ENCODE peak calls at places on chromosomes 12 and 14, in nine cellular contexts. One of them, this sample, is unnamed.

GRCh38 chr14:49464885-49465284 is 121.3 kb downstream of the RPS29 start:
- DNase-seq in non-pigmented ciliary epithelial cell: no peak
- DNase-seq in left lung: no peak
- DNase-seq in NCI-H1436: no peak
- DNase-seq in germinal center: no peak
- DNase-seq in A549: peak; percentile 20
- DNase-seq in NCI-H2171: no peak
- DNase-seq in astrocyte of the spinal cord: no peak
- DNase-seq in heart right ventricle: no peak
- DNase-seq in this sample: no peak

GRCh38 chr12:120314220-120314619 is 12.1 kb downstream of the SIRT4 start:
- DNase-seq in germinal center: no peak
- DNase-seq in astrocyte of the spinal cord: no peak
- DNase-seq in NCI-H1436: no peak
- DNase-seq in heart right ventricle: no peak
- DNase-seq in left lung: no peak
- DNase-seq in non-pigmented ciliary epithelial cell: no peak
- DNase-seq in NCI-H2171: no peak
- DNase-seq in A549: peak; percentile 51
- DNase-seq in this sample: no peak

GRCh38 chr14:81727243-81727642 is 193.6 kb upstream of the SEL1L start:
- DNase-seq in astrocyte of the spinal cord: peak; percentile 16
- DNase-seq in heart right ventricle: no peak
- DNase-seq in non-pigmented ciliary epithelial cell: no peak
- DNase-seq in NCI-H1436: no peak
- DNase-seq in A549: no peak
- DNase-seq in NCI-H2171: peak; percentile 32
- DNase-seq in left lung: no peak
- DNase-seq in germinal center: no peak
- DNase-seq in this sample: no peak

GRCh38 chr14:36556811-36557433 is 25.5 kb downstream of the NKX2-8 start:
- DNase-seq in heart right ventricle: no peak
- DNase-seq in non-pigmented ciliary epithelial cell: no peak
- DNase-seq in germinal center: peak; percentile 42
- DNase-seq in NCI-H1436: peak; percentile 79
- DNase-seq in NCI-H2171: no peak
- DNase-seq in left lung: no peak
- DNase-seq in astrocyte of the spinal cord: peak; percentile 15
- DNase-seq in A549: peak; percentile 16
- DNase-seq in this sample: no peak

GRCh38 chr12:111404362-111405148 is 1.2 kb upstream of the SH2B3 start:
- DNase-seq in non-pigmented ciliary epithelial cell: no peak
- DNase-seq in heart right ventricle: no peak
- DNase-seq in A549: no peak
- DNase-seq in left lung: no peak
- DNase-seq in NCI-H1436: no peak
- DNase-seq in germinal center: peak; percentile 46
- DNase-seq in astrocyte of the spinal cord: no peak
- DNase-seq in NCI-H2171: no peak
- DNase-seq in this sample: peak; percentile 53

GRCh38 chr14:68663385-68664076 is 129.3 kb downstream of the ZFP36L1 start:
- DNase-seq in NCI-H2171: no peak
- DNase-seq in A549: no peak
- DNase-seq in heart right ventricle: no peak
- DNase-seq in germinal center: no peak
- DNase-seq in astrocyte of the spinal cord: peak; percentile 77
- DNase-seq in non-pigmented ciliary epithelial cell: peak; percentile 80
- DNase-seq in left lung: no peak
- DNase-seq in NCI-H1436: no peak
- DNase-seq in this sample: peak; percentile 64

GRCh38 chr14:50932159-50932558 is 12.1 kb downstream of the PYGL start:
- DNase-seq in germinal center: no peak
- DNase-seq in left lung: no peak
- DNase-seq in A549: no peak
- DNase-seq in NCI-H2171: no peak
- DNase-seq in astrocyte of the spinal cord: no peak
- DNase-seq in non-pigmented ciliary epithelial cell: no peak
- DNase-seq in NCI-H1436: no peak
- DNase-seq in heart right ventricle: no peak
- DNase-seq in this sample: no peak

GRCh38 chr14:103869406-103870143 is 22.2 kb upstream of the PPP1R13B start:
- DNase-seq in astrocyte of the spinal cord: no peak
- DNase-seq in germinal center: no peak
- DNase-seq in NCI-H2171: no peak
- DNase-seq in A549: no peak
- DNase-seq in NCI-H1436: no peak
- DNase-seq in non-pigmented ciliary epithelial cell: no peak
- DNase-seq in left lung: no peak
- DNase-seq in heart right ventricle: no peak
- DNase-seq in this sample: no peak

GRCh38 chr14:73364559-73364958 is 93.8 kb downstream of the NUMB start:
- DNase-seq in A549: no peak
- DNase-seq in astrocyte of the spinal cord: no peak
- DNase-seq in germinal center: no peak
- DNase-seq in non-pigmented ciliary epithelial cell: no peak
- DNase-seq in left lung: no peak
- DNase-seq in heart right ventricle: no peak
- DNase-seq in NCI-H2171: no peak
- DNase-seq in NCI-H1436: no peak
- DNase-seq in this sample: no peak

GRCh38 chr12:116317139-116317538 is 39.6 kb upstream of the MED13L start:
- DNase-seq in A549: no peak
- DNase-seq in heart right ventricle: no peak
- DNase-seq in NCI-H1436: no peak
- DNase-seq in non-pigmented ciliary epithelial cell: no peak
- DNase-seq in NCI-H2171: no peak
- DNase-seq in germinal center: no peak
- DNase-seq in astrocyte of the spinal cord: no peak
- DNase-seq in left lung: no peak
- DNase-seq in this sample: no peak

GRCh38 chr14:93160353-93160801 is 24.3 kb downstream of the MOAP1 start:
- DNase-seq in non-pigmented ciliary epithelial cell: no peak
- DNase-seq in NCI-H2171: no peak
- DNase-seq in A549: peak; percentile 62
- DNase-seq in astrocyte of the spinal cord: no peak
- DNase-seq in germinal center: no peak
- DNase-seq in heart right ventricle: no peak
- DNase-seq in left lung: no peak
- DNase-seq in NCI-H1436: no peak
- DNase-seq in this sample: no peak

This sample was measured in uterus.